ENCODE peak calls at places on chromosomes 11 and 22, in eight cellular contexts. One of them, this sample, is unnamed. For H3K36me3, the result is how much of the 10 kb centered on the place peaks cover.

GRCh38 chr11:93577291-93577690 is 34.1 kb upstream of the SMCO4 start:
- DNase-seq in GM12878: no peak
- DNase-seq in CD8-positive, alpha-beta T cell: no peak
- DNase-seq in neuronal stem cell: no peak
- DNase-seq in gastrocnemius medialis: no peak
- DNase-seq in BJ: peak
- DNase-seq in mammary epithelial cell: peak
- DNase-seq in brain microvascular endothelial cell: peak
- DNase-seq in this sample: no peak

GRCh38 chr11:69949327-69949726 is 128.8 kb upstream of the ANO1 start:
- DNase-seq in mammary epithelial cell: peak
- DNase-seq in neuronal stem cell: no peak
- DNase-seq in gastrocnemius medialis: no peak
- DNase-seq in BJ: peak
- DNase-seq in brain microvascular endothelial cell: peak
- DNase-seq in CD8-positive, alpha-beta T cell: no peak
- DNase-seq in GM12878: no peak
- DNase-seq in this sample: peak

GRCh38 chr22:21632931-21633330 is 371 bp downstream of the CCDC116 start:
- DNase-seq in brain microvascular endothelial cell: no peak
- DNase-seq in GM12878: no peak
- DNase-seq in BJ: no peak
- DNase-seq in gastrocnemius medialis: no peak
- DNase-seq in mammary epithelial cell: no peak
- DNase-seq in CD8-positive, alpha-beta T cell: no peak
- DNase-seq in neuronal stem cell: no peak
- DNase-seq in this sample: no peak

GRCh38 chr11:117717485-117718314 is 79.3 kb downstream of the DSCAML1 start:
- DNase-seq in gastrocnemius medialis: no peak
- DNase-seq in brain microvascular endothelial cell: no peak
- DNase-seq in CD8-positive, alpha-beta T cell: no peak
- DNase-seq in GM12878: no peak
- DNase-seq in BJ: no peak
- DNase-seq in mammary epithelial cell: no peak
- DNase-seq in neuronal stem cell: no peak
- DNase-seq in this sample: peak

GRCh38 chr11:17428930-17429329 is 40.5 kb upstream of the KCNJ11 start:
- DNase-seq in neuronal stem cell: no peak
- DNase-seq in brain microvascular endothelial cell: no peak
- DNase-seq in GM12878: no peak
- DNase-seq in gastrocnemius medialis: no peak
- DNase-seq in CD8-positive, alpha-beta T cell: no peak
- DNase-seq in BJ: no peak
- DNase-seq in mammary epithelial cell: no peak
- DNase-seq in this sample: no peak

GRCh38 chr11:33891714-33892327 is at the start of gene LMO2:
- DNase-seq in GM12878: no peak
- DNase-seq in mammary epithelial cell: no peak
- DNase-seq in BJ: no peak
- DNase-seq in brain microvascular endothelial cell: no peak
- DNase-seq in CD8-positive, alpha-beta T cell: no peak
- DNase-seq in gastrocnemius medialis: peak
- DNase-seq in neuronal stem cell: no peak
- DNase-seq in this sample: no peak

GRCh38 chr11:12716816-12717215 is 42.6 kb downstream of the TEAD1 start:
- DNase-seq in brain microvascular endothelial cell: no peak
- DNase-seq in BJ: no peak
- DNase-seq in gastrocnemius medialis: no peak
- DNase-seq in CD8-positive, alpha-beta T cell: no peak
- DNase-seq in GM12878: no peak
- DNase-seq in neuronal stem cell: no peak
- DNase-seq in mammary epithelial cell: no peak
- DNase-seq in this sample: no peak

GRCh38 chr11:115518983-115519382 is 14.8 kb upstream of the CADM1 start:
- DNase-seq in neuronal stem cell: no peak
- DNase-seq in BJ: no peak
- DNase-seq in CD8-positive, alpha-beta T cell: no peak
- DNase-seq in gastrocnemius medialis: no peak
- DNase-seq in mammary epithelial cell: no peak
- DNase-seq in GM12878: no peak
- DNase-seq in brain microvascular endothelial cell: no peak
- DNase-seq in this sample: no peak

GRCh38 chr11:6799402-6799801 is at the start of gene OR6A2:
- DNase-seq in mammary epithelial cell: peak
- DNase-seq in brain microvascular endothelial cell: peak
- DNase-seq in CD8-positive, alpha-beta T cell: no peak
- DNase-seq in neuronal stem cell: no peak
- DNase-seq in BJ: no peak
- DNase-seq in GM12878: no peak
- DNase-seq in gastrocnemius medialis: no peak
- DNase-seq in this sample: no peak

GRCh38 chr11:32071811-32072210 is 19.1 kb upstream of the RCN1 start:
- DNase-seq in BJ: no peak
- DNase-seq in mammary epithelial cell: peak
- DNase-seq in neuronal stem cell: peak
- DNase-seq in CD8-positive, alpha-beta T cell: no peak
- DNase-seq in brain microvascular endothelial cell: peak
- DNase-seq in GM12878: no peak
- DNase-seq in gastrocnemius medialis: no peak
- DNase-seq in this sample: no peak

GRCh38 chr11:122114976-122115375 is 1.0 kb downstream of the BLID start:
- DNase-seq in GM12878: no peak
- DNase-seq in mammary epithelial cell: no peak
- DNase-seq in BJ: no peak
- DNase-seq in neuronal stem cell: no peak
- DNase-seq in brain microvascular endothelial cell: no peak
- DNase-seq in CD8-positive, alpha-beta T cell: no peak
- DNase-seq in gastrocnemius medialis: no peak
- DNase-seq in this sample: no peak

GRCh38 chr11:122113836-122114235 is 2.2 kb downstream of the BLID start:
- DNase-seq in brain microvascular endothelial cell: no peak
- DNase-seq in neuronal stem cell: no peak
- DNase-seq in BJ: no peak
- DNase-seq in mammary epithelial cell: no peak
- DNase-seq in CD8-positive, alpha-beta T cell: no peak
- DNase-seq in gastrocnemius medialis: no peak
- DNase-seq in GM12878: no peak
- DNase-seq in this sample: no peak

GRCh38 chr11:122115520-122116343 is at the start of gene BLID:
- DNase-seq in GM12878: no peak
- DNase-seq in CD8-positive, alpha-beta T cell: no peak
- DNase-seq in gastrocnemius medialis: peak
- DNase-seq in BJ: no peak
- DNase-seq in brain microvascular endothelial cell: peak
- DNase-seq in neuronal stem cell: no peak
- DNase-seq in mammary epithelial cell: no peak
- DNase-seq in this sample: peak

GRCh38 chr11:122120096-122120495 is 4.1 kb upstream of the BLID start:
- DNase-seq in neuronal stem cell: no peak
- DNase-seq in brain microvascular endothelial cell: no peak
- DNase-seq in mammary epithelial cell: no peak
- DNase-seq in BJ: no peak
- DNase-seq in CD8-positive, alpha-beta T cell: no peak
- DNase-seq in GM12878: no peak
- DNase-seq in gastrocnemius medialis: no peak
- DNase-seq in this sample: no peak

DNA sequence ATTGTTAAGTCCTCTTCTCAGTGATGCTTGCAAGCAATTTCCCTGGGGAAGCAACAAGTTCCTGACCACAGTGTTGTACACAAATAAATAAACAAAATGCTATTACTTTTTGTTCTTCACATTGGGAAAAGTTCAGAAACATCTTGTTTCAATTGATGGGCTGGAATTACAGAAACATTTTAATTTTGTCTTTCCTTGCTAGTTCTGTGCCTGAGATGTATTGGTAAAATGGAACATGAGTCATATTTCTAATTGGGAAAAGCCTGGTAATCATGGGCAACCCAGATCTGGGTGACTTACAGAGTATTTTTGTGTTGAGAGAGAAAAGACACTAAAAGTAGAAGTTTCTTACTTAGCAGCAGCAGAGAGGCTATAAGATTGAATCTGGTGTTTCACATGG is 576 bp upstream of the BLID start:
- DNase-seq in gastrocnemius medialis: no peak
- DNase-seq in mammary epithelial cell: no peak
- DNase-seq in CD8-positive, alpha-beta T cell: no peak
- DNase-seq in brain microvascular endothelial cell: no peak
- DNase-seq in neuronal stem cell: no peak
- DNase-seq in BJ: no peak
- DNase-seq in GM12878: no peak
- DNase-seq in this sample: no peak
- H3K36me3 ChIP-seq in gastrocnemius medialis: under half
- H3K36me3 ChIP-seq in mammary epithelial cell: under half
- H3K36me3 ChIP-seq in CD8-positive, alpha-beta T cell: under half
- H3K36me3 ChIP-seq in brain microvascular endothelial cell: half or more
- H3K36me3 ChIP-seq in neuronal stem cell: under half
- H3K36me3 ChIP-seq in BJ: under half
- H3K36me3 ChIP-seq in GM12878: under half
- H3K36me3 ChIP-seq in this sample: under half

DNA sequence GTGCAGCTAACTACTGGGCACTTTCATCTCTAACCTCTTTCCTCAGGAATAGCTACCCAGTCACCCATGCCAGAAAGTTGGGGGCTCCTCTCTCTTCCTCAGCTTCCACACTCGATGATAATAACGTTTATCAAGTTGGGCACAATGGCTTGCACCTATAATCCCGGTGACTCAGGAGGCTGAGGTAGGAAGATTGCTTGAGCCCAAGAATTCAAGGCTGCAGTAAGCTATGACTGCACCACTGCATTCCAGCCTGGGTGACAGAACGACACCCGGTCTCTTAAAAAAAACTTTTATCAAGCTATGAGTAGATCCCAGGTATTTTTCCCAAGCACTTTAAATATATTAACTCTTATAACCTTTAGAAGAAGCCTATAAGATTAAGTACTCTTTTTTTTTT is 2.0 kb downstream of the SF3A1 start:
- DNase-seq in gastrocnemius medialis: no peak
- DNase-seq in neuronal stem cell: no peak
- DNase-seq in CD8-positive, alpha-beta T cell: no peak
- DNase-seq in mammary epithelial cell: no peak
- DNase-seq in BJ: no peak
- DNase-seq in brain microvascular endothelial cell: no peak
- DNase-seq in GM12878: no peak
- DNase-seq in this sample: no peak
- H3K4me3 ChIP-seq in gastrocnemius medialis: no peak
- H3K4me3 ChIP-seq in neuronal stem cell: no peak
- H3K4me3 ChIP-seq in CD8-positive, alpha-beta T cell: peak
- H3K4me3 ChIP-seq in mammary epithelial cell: no peak
- H3K4me3 ChIP-seq in BJ: no peak
- H3K4me3 ChIP-seq in brain microvascular endothelial cell: no peak
- H3K4me3 ChIP-seq in GM12878: peak
- H3K4me3 ChIP-seq in this sample: peak

GRCh38 chr11:130908770-130909625 is 7.3 kb downstream of the SNX19 start:
- DNase-seq in mammary epithelial cell: peak
- DNase-seq in GM12878: no peak
- DNase-seq in BJ: peak
- DNase-seq in brain microvascular endothelial cell: peak
- DNase-seq in neuronal stem cell: no peak
- DNase-seq in gastrocnemius medialis: no peak
- DNase-seq in CD8-positive, alpha-beta T cell: no peak
- DNase-seq in this sample: no peak
- H3K36me3 ChIP-seq in mammary epithelial cell: under half
- H3K36me3 ChIP-seq in GM12878: under half
- H3K36me3 ChIP-seq in BJ: under half
- H3K36me3 ChIP-seq in brain microvascular endothelial cell: under half
- H3K36me3 ChIP-seq in neuronal stem cell: under half
- H3K36me3 ChIP-seq in gastrocnemius medialis: under half
- H3K36me3 ChIP-seq in CD8-positive, alpha-beta T cell: under half
- H3K36me3 ChIP-seq in this sample: half or more

GRCh38 chr11:68327586-68328370 is 15.4 kb downstream of the LRP5 start:
- DNase-seq in neuronal stem cell: no peak
- DNase-seq in mammary epithelial cell: no peak
- DNase-seq in gastrocnemius medialis: no peak
- DNase-seq in GM12878: no peak
- DNase-seq in brain microvascular endothelial cell: no peak
- DNase-seq in BJ: no peak
- DNase-seq in CD8-positive, alpha-beta T cell: no peak
- DNase-seq in this sample: no peak
- H3K4me3 ChIP-seq in neuronal stem cell: no peak
- H3K4me3 ChIP-seq in mammary epithelial cell: no peak
- H3K4me3 ChIP-seq in gastrocnemius medialis: no peak
- H3K4me3 ChIP-seq in GM12878: no peak
- H3K4me3 ChIP-seq in brain microvascular endothelial cell: no peak
- H3K4me3 ChIP-seq in BJ: no peak
- H3K4me3 ChIP-seq in CD8-positive, alpha-beta T cell: no peak
- H3K4me3 ChIP-seq in this sample: no peak

DNA sequence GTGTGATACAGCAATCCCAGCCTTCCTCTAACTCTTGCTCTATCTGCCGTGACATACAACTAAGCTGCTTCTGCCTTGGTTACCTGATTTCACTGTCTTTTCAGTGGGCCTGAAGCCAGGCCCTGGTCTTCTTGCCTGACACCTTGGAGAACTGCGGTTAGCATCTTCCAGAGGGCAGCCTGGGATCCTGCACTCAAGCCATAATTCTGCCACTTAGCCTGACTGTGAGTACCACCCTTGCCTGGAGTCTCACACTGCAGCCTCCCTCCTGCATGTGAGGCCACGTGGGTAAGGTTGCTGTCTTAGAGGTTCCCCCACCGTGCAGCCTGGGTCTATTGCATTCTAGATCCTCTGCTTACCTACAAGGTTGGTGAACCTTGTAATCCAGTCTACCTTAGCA is 35.8 kb downstream of the USP35 start:
- DNase-seq in neuronal stem cell: no peak
- DNase-seq in mammary epithelial cell: no peak
- DNase-seq in GM12878: no peak
- DNase-seq in CD8-positive, alpha-beta T cell: no peak
- DNase-seq in gastrocnemius medialis: no peak
- DNase-seq in BJ: no peak
- DNase-seq in brain microvascular endothelial cell: no peak
- DNase-seq in this sample: no peak
- H3K36me3 ChIP-seq in neuronal stem cell: under half
- H3K36me3 ChIP-seq in mammary epithelial cell: under half
- H3K36me3 ChIP-seq in GM12878: under half
- H3K36me3 ChIP-seq in CD8-positive, alpha-beta T cell: under half
- H3K36me3 ChIP-seq in gastrocnemius medialis: under half
- H3K36me3 ChIP-seq in BJ: under half
- H3K36me3 ChIP-seq in brain microvascular endothelial cell: under half
- H3K36me3 ChIP-seq in this sample: half or more

DNA sequence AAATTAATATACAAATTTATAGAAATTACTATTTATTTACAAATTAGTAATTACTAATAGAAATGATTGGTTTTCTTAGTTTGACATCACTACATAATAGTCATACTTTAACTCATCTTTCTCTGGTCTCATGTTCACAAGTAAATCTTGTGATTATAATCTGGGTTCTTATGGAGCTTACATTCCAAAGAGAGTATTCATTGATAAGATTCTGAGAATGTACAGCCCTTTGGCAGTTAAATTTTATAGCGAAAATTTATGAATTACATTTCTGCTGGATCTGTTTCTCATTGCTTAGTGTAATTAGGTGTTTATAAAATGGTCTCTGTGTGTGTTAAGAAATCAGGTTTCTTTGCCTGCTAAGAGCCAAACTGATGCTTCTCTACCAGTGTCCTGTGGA is 175.2 kb downstream of the TMEM135 start:
- DNase-seq in mammary epithelial cell: no peak
- DNase-seq in brain microvascular endothelial cell: no peak
- DNase-seq in BJ: no peak
- DNase-seq in neuronal stem cell: no peak
- DNase-seq in CD8-positive, alpha-beta T cell: no peak
- DNase-seq in gastrocnemius medialis: no peak
- DNase-seq in GM12878: no peak
- DNase-seq in this sample: no peak
- H3K4me3 ChIP-seq in mammary epithelial cell: no peak
- H3K4me3 ChIP-seq in brain microvascular endothelial cell: no peak
- H3K4me3 ChIP-seq in BJ: no peak
- H3K4me3 ChIP-seq in neuronal stem cell: no peak
- H3K4me3 ChIP-seq in CD8-positive, alpha-beta T cell: no peak
- H3K4me3 ChIP-seq in gastrocnemius medialis: no peak
- H3K4me3 ChIP-seq in GM12878: no peak
- H3K4me3 ChIP-seq in this sample: no peak